ENCODE peak calls at places on chromosomes 6 and 20, in five cellular contexts. B, D, A, T and O are unnamed samples.

GRCh38 chr6:41071501-41071922 is 644 bp downstream of the OARD1 start:
- DNase-seq in T (no peak), A (no peak), D (no peak), B (no peak), O (no peak)

GRCh38 chr6:169868458-169868857 is 117.0 kb downstream of the ERMARD start:
- DNase-seq in A (no peak), B (peak), T (no peak), D (peak), O (no peak)

GRCh38 chr6:6003334-6004146 is 3.2 kb downstream of the NRN1 start:
- DNase-seq in A (no peak), T (no peak), D (no peak), B (no peak), O (no peak)

GRCh38 chr20:37516697-37517370 is 4.2 kb upstream of the NNAT start:
- DNase-seq in D (no peak), B (no peak), A (no peak), T (peak), O (no peak)

GRCh38 chr6:3405679-3406078 is 51.2 kb downstream of the SLC22A23 start:
- DNase-seq in D (peak), T (peak), B (no peak), A (no peak), O (peak)

GRCh38 chr6:157230971-157231370 is 92.3 kb downstream of the TMEM242 start:
- DNase-seq in D (peak), A (no peak), B (no peak), T (no peak), O (no peak)

GRCh38 chr6:144151010-144151727 is 852 bp downstream of the STX11 start:
- DNase-seq in D (no peak), T (no peak), B (peak), A (peak), O (peak)

GRCh38 chr6:64696053-64696452 is 1011.0 kb downstream of the EYS start:
- DNase-seq in D (no peak), B (no peak), T (no peak), A (no peak), O (no peak)

GRCh38 chr20:13322621-13323020 is 101.5 kb downstream of the ISM1 start:
- DNase-seq in A (no peak), D (no peak), B (no peak), T (no peak), O (no peak)

DNA sequence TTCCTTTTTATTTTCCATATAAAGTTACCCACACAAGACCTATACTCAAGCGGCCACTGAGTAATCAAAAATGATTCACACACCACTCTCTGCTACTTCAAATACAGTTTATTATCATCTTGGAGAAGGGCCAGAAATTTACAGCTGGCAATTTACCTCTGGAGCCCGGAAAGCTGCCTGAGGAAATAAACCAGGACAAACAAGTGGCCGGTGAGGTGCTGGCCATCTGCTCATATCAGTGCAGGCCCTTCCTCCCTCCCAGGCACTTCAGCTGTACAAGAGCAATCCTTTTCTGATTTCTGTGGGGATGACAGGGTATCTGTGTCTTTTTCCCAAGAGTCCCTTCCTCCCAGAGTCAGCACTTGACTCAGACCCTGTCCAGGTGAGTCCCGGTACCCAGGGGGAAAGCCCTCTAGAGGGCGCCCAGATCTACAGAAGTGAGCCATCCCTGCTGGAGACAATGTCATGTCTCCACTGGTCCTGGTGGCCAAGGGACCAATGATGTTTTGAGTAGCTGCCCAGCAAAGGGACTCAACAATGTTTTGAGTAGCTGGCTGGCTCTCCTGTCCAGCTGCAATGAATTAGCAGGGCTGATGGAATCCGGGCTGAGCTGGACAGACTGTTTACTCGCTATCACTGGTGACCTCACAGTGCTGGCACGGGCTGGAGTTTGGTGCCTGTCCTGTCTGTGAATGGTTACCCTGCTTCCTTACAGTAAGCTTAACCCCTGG is 23.6 kb downstream of the LRP11 start:
- DNase-seq in D (peak), B (peak), T (peak), A (peak), O (peak)
- H3K27ac ChIP-seq in D (no peak), B (peak), T (no peak), A (no peak), O (peak)

DNA sequence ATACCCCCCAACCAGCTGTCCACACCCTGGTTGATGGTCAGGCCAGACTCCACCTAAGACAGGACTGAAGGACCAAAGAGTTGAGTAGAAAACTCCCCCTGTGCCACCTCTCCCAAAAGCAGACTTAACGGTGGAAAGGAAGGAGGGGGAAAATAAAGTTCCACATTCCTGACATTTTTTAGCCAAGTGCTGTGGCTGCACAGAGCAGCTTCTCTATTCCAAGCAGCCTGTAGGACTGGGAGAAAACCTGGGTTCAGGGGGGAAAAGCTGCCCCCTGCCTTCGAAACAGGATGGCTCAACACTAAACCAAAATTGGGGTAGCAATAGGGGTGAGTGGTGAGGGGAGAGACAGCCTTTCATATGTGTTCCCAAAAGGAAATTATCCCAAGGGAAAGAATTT is 3.6 kb downstream of the TRAM2 start:
- DNase-seq in B (no peak), A (no peak), T (peak), D (no peak), O (no peak)
- TF ChIP-seq CTCF in B (no peak), A (no peak), T (peak), D (no peak), O (no peak)

DNA sequence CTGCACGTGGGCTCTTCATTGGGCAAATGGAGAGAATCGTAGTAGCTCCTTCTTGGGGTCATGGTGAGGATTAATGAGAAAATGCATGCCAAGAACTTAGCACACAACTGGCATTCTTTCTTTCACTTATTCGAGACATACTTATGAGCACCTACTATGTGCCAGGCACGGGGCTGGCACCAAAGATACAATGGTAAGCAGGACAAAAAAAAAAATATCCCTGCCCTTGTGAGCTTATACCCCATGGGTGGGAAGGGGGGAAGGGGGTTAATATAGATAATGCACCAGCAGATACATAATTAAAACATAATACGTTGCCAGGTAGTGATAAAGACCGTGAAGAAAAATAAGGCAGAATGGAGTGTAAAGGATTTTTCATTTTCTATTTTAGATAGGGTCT is 8.3 kb downstream of the SLC13A3 start:
- DNase-seq in D (no peak), B (no peak), A (no peak), T (no peak), O (no peak)
- H3K27ac ChIP-seq in D (no peak), B (no peak), A (no peak), T (no peak), O (no peak)

GRCh38 chr6:116633685-116634084 is 17.4 kb downstream of the RSPH4A start:
- DNase-seq in D (no peak), A (no peak), T (no peak), B (peak), O (no peak)
- TF ChIP-seq CTCF in D (no peak), A (no peak), T (peak), B (peak), O (peak)

GRCh38 chr6:43825187-43826115 is 55.4 kb downstream of the VEGFA start:
- DNase-seq in D (no peak), T (no peak), A (no peak), B (no peak), O (no peak)
- H3K27ac ChIP-seq in D (no peak), T (no peak), A (no peak), B (peak), O (no peak)